ENCODE peak calls at places on chromosome 11, in four cellular contexts. One of them, this sample, is unnamed.

GRCh38 chr11:4482445-4482844 is at the start of gene OR52K1:
- DNase-seq in K562: no peak
- DNase-seq in H1: no peak
- DNase-seq in HepG2: no peak
- DNase-seq in this sample: no peak

GRCh38 chr11:120688166-120688565 is 176.6 kb downstream of the GRIK4 start:
- DNase-seq in HepG2: no peak
- DNase-seq in H1: no peak
- DNase-seq in K562: no peak
- DNase-seq in this sample: no peak

GRCh38 chr11:64762277-64762915 is 2.6 kb upstream of the PYGM start:
- DNase-seq in K562: no peak
- DNase-seq in H1: no peak
- DNase-seq in HepG2: no peak
- DNase-seq in this sample: no peak

GRCh38 chr11:108167624-108168023 is 46.3 kb downstream of the ACAT1 start:
- DNase-seq in HepG2: no peak
- DNase-seq in H1: no peak
- DNase-seq in K562: no peak
- DNase-seq in this sample: no peak

GRCh38 chr11:123145220-123145619 is 49.8 kb downstream of the CLMP start:
- DNase-seq in HepG2: peak
- DNase-seq in H1: no peak
- DNase-seq in K562: no peak
- DNase-seq in this sample: peak

GRCh38 chr11:30406978-30407762 is 84.3 kb downstream of the ARL14EP start:
- DNase-seq in K562: no peak
- DNase-seq in H1: peak
- DNase-seq in HepG2: peak
- DNase-seq in this sample: no peak

GRCh38 chr11:103609117-103610066 is 427.0 kb upstream of the DDI1 start:
- DNase-seq in K562: no peak
- DNase-seq in H1: no peak
- DNase-seq in HepG2: no peak
- DNase-seq in this sample: peak

GRCh38 chr11:11022126-11022730 is 164.4 kb upstream of the ZBED5 start:
- DNase-seq in H1: no peak
- DNase-seq in HepG2: no peak
- DNase-seq in K562: peak
- DNase-seq in this sample: peak

GRCh38 chr11:74269161-74269809 is 42.2 kb downstream of the P4HA3 start:
- DNase-seq in H1: no peak
- DNase-seq in HepG2: no peak
- DNase-seq in K562: no peak
- DNase-seq in this sample: no peak

GRCh38 chr11:73980001-73980960 is 2.4 kb downstream of the UCP2 start:
- DNase-seq in HepG2: peak
- DNase-seq in K562: peak
- DNase-seq in H1: no peak
- DNase-seq in this sample: no peak

GRCh38 chr11:126354631-126355323 is 709 bp upstream of the ST3GAL4 start:
- DNase-seq in H1: no peak
- DNase-seq in K562: peak
- DNase-seq in HepG2: no peak
- DNase-seq in this sample: no peak

GRCh38 chr11:1728281-1728680 is 22.1 kb downstream of the IFITM10 start:
- DNase-seq in K562: no peak
- DNase-seq in H1: no peak
- DNase-seq in HepG2: no peak
- DNase-seq in this sample: no peak

GRCh38 chr11:6757373-6757967 is 14.3 kb downstream of the OR2AG2 start:
- DNase-seq in HepG2: peak
- DNase-seq in H1: no peak
- DNase-seq in K562: peak
- DNase-seq in this sample: peak

GRCh38 chr11:100687630-100688395 is 725 bp downstream of the ARHGAP42 start:
- DNase-seq in H1: peak
- DNase-seq in K562: peak
- DNase-seq in HepG2: peak
- DNase-seq in this sample: peak

GRCh38 chr11:80773919-80774318 is 1333.1 kb upstream of the TENM4 start:
- DNase-seq in K562: no peak
- DNase-seq in HepG2: no peak
- DNase-seq in H1: no peak
- DNase-seq in this sample: no peak

GRCh38 chr11:31919175-31919574 is 108.1 kb upstream of the PAX6 start:
- DNase-seq in H1: no peak
- DNase-seq in HepG2: no peak
- DNase-seq in K562: no peak
- DNase-seq in this sample: no peak

GRCh38 chr11:69040581-69041260 is 8.0 kb upstream of the TPCN2 start:
- DNase-seq in HepG2: no peak
- DNase-seq in H1: no peak
- DNase-seq in K562: peak
- DNase-seq in this sample: no peak

GRCh38 chr11:132423266-132423665 is 1052.9 kb downstream of the NTM start:
- DNase-seq in H1: no peak
- DNase-seq in HepG2: no peak
- DNase-seq in K562: no peak
- DNase-seq in this sample: no peak

GRCh38 chr11:82936261-82936660 is 34.7 kb downstream of the DDIAS start:
- DNase-seq in HepG2: no peak
- DNase-seq in H1: no peak
- DNase-seq in K562: no peak
- DNase-seq in this sample: no peak

GRCh38 chr11:93887111-93887510 is 36.7 kb upstream of the VSTM5 start:
- DNase-seq in HepG2: no peak
- DNase-seq in K562: no peak
- DNase-seq in H1: no peak
- DNase-seq in this sample: no peak

GRCh38 chr11:14892036-14892556 is at the start of gene CYP2R1:
- DNase-seq in H1: peak
- DNase-seq in HepG2: peak
- DNase-seq in K562: peak
- DNase-seq in this sample: peak

GRCh38 chr11:32145282-32145681 is 54.4 kb downstream of the RCN1 start:
- DNase-seq in K562: no peak
- DNase-seq in HepG2: no peak
- DNase-seq in H1: no peak
- DNase-seq in this sample: no peak

GRCh38 chr11:111059726-111060125 is 185.8 kb upstream of the POU2AF2 start:
- DNase-seq in HepG2: no peak
- DNase-seq in H1: no peak
- DNase-seq in K562: no peak
- DNase-seq in this sample: no peak

GRCh38 chr11:36160115-36160514 is 129.1 kb downstream of the COMMD9 start:
- DNase-seq in K562: no peak
- DNase-seq in HepG2: no peak
- DNase-seq in H1: no peak
- DNase-seq in this sample: no peak

GRCh38 chr11:94813436-94813720 is 45.2 kb downstream of the AMOTL1 start:
- DNase-seq in K562: no peak
- DNase-seq in HepG2: no peak
- DNase-seq in H1: no peak
- DNase-seq in this sample: no peak

GRCh38 chr11:10305262-10305963 is 540 bp downstream of the ADM start:
- DNase-seq in H1: no peak
- DNase-seq in HepG2: peak
- DNase-seq in K562: peak
- DNase-seq in this sample: no peak

GRCh38 chr11:35639591-35640179 is 21.4 kb downstream of the FJX1 start:
- DNase-seq in K562: no peak
- DNase-seq in HepG2: no peak
- DNase-seq in H1: no peak
- DNase-seq in this sample: no peak

GRCh38 chr11:94449437-94449836 is 44.2 kb downstream of the MRE11 start:
- DNase-seq in K562: no peak
- DNase-seq in H1: no peak
- DNase-seq in HepG2: peak
- DNase-seq in this sample: no peak

GRCh38 chr11:122601131-122602125 is 54.1 kb upstream of the UBASH3B start:
- DNase-seq in H1: no peak
- DNase-seq in HepG2: peak
- DNase-seq in K562: no peak
- DNase-seq in this sample: no peak

GRCh38 chr11:2269601-2270321 is 627 bp downstream of the ASCL2 start:
- DNase-seq in K562: peak
- DNase-seq in H1: peak
- DNase-seq in HepG2: no peak
- DNase-seq in this sample: no peak

GRCh38 chr11:62605902-62606301 is 4.2 kb upstream of the MTA2 start:
- DNase-seq in H1: no peak
- DNase-seq in K562: no peak
- DNase-seq in HepG2: no peak
- DNase-seq in this sample: no peak

GRCh38 chr11:62610403-62610802 is 2.2 kb downstream of the EML3 start:
- DNase-seq in HepG2: no peak
- DNase-seq in H1: no peak
- DNase-seq in K562: no peak
- DNase-seq in this sample: no peak

GRCh38 chr11:62610814-62611704 is 1.5 kb downstream of the EML3 start:
- DNase-seq in K562: no peak
- DNase-seq in H1: no peak
- DNase-seq in HepG2: no peak
- DNase-seq in this sample: no peak

GRCh38 chr11:62607729-62608128 is 4.8 kb downstream of the EML3 start:
- DNase-seq in HepG2: no peak
- DNase-seq in K562: peak
- DNase-seq in H1: no peak
- DNase-seq in this sample: no peak

GRCh38 chr11:62608776-62609175 is 3.8 kb downstream of the EML3 start:
- DNase-seq in K562: no peak
- DNase-seq in HepG2: no peak
- DNase-seq in H1: no peak
- DNase-seq in this sample: no peak
- TF ChIP-seq FOSL1 in K562: no peak
- TF ChIP-seq FOSL1 in HepG2: no peak
- TF ChIP-seq FOSL1 in H1: no peak
- TF ChIP-seq FOSL1 in this sample: no peak

GRCh38 chr11:66676279-66676919 is 1.3 kb downstream of the RBM4B start:
- DNase-seq in H1: no peak
- DNase-seq in K562: peak
- DNase-seq in HepG2: no peak
- DNase-seq in this sample: no peak
- H3K4me3 ChIP-seq in H1: peak
- H3K4me3 ChIP-seq in K562: peak
- H3K4me3 ChIP-seq in HepG2: peak
- H3K4me3 ChIP-seq in this sample: peak

GRCh38 chr11:38791346-38791961 is 2193.4 kb upstream of the RAG2 start:
- DNase-seq in K562: peak
- DNase-seq in HepG2: peak
- DNase-seq in H1: peak
- DNase-seq in this sample: peak

GRCh38 chr11:38784164-38784563 is 2186.1 kb upstream of the RAG2 start:
- DNase-seq in HepG2: no peak
- DNase-seq in H1: no peak
- DNase-seq in K562: no peak
- DNase-seq in this sample: no peak

DNA sequence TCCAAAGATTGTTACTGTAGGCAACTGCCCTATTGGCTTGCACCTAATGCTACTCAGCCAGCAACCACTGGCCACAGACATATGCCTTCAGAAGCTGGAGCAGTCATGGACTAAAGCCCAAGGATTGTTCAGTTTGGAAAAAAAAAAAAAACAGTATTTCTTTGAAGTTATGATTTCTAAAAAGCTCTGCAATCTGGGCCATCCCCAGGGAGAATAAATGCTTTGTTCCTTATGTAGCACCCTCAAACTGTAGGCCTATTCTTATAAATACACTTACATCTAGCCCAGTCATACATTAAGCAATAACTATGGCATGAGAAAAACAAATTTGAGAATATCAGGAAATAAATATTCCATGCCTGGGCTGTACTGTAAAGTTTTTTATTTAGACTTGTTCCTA is 2190.6 kb upstream of the RAG2 start:
- DNase-seq in HepG2: no peak
- DNase-seq in H1: no peak
- DNase-seq in K562: no peak
- DNase-seq in this sample: no peak
- TF ChIP-seq FOSL1 in HepG2: no peak
- TF ChIP-seq FOSL1 in H1: no peak
- TF ChIP-seq FOSL1 in K562: no peak
- TF ChIP-seq FOSL1 in this sample: no peak

GRCh38 chr11:34623463-34623862 is 2.6 kb downstream of the EHF start:
- DNase-seq in HepG2: no peak
- DNase-seq in H1: no peak
- DNase-seq in K562: no peak
- DNase-seq in this sample: no peak
- H3K4me3 ChIP-seq in HepG2: no peak
- H3K4me3 ChIP-seq in H1: no peak
- H3K4me3 ChIP-seq in K562: no peak
- H3K4me3 ChIP-seq in this sample: peak

DNA sequence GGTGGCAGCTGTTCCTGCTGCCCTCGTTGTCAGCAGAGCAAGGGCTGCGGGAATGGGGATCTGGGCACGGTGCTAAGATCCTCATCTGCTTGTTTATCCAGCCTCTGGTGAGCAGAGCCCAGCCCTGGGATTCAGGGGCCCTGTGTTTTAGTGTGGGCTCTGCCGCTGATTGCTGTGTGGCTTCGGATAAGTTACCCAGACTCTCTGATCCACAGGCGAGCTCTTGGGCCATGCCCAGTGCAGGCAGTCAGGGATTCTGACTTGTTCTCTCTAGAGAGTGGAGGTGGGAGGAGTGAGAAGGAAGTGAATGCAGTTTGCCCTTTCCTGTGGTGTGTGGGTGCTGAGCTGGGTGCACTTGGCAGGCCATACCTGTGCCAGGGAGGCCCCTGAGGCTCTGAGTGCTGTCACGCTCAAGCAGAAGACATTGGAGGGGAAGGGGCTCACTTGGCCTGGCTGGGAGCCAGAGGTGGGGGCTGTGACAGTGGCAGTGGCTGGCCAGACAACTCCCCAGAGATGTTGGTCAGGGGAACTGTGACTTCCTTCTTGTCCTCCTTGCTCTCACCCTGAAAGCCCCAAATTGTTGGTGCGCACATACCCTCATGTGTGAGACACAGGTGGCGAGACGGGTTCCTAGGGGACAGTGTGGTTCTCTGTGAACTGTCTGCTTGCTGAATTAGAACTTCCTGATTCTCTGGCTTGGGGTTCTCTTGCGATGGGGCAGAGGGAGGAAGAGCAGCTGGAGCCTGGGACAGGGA is 43.7 kb downstream of the CD82 start:
- DNase-seq in HepG2: no peak
- DNase-seq in K562: no peak
- DNase-seq in H1: no peak
- DNase-seq in this sample: no peak
- TF ChIP-seq FOSL1 in HepG2: no peak
- TF ChIP-seq FOSL1 in K562: no peak
- TF ChIP-seq FOSL1 in H1: no peak
- TF ChIP-seq FOSL1 in this sample: no peak

This sample was measured in HCT116.